ENCODE peak calls at places on chromosome 11, in seven cellular contexts. One of them, this sample, is unnamed.

GRCh38 chr11:123431619-123432018 is 1.6 kb downstream of the GRAMD1B start:
- DNase-seq in kidney: no peak
- DNase-seq in heart right ventricle: no peak
- DNase-seq in IMR-90: peak; percentile 23
- DNase-seq in lower lobe of right lung: no peak
- DNase-seq in breast epithelium: no peak
- DNase-seq in psoas muscle: no peak
- DNase-seq in this sample: no peak

GRCh38 chr11:116683982-116684381 is 88.8 kb downstream of the BUD13 start:
- DNase-seq in breast epithelium: no peak
- DNase-seq in heart right ventricle: no peak
- DNase-seq in psoas muscle: no peak
- DNase-seq in lower lobe of right lung: no peak
- DNase-seq in kidney: no peak
- DNase-seq in IMR-90: no peak
- DNase-seq in this sample: no peak

GRCh38 chr11:114317738-114318137 is 21.5 kb downstream of the NNMT start:
- DNase-seq in psoas muscle: no peak
- DNase-seq in heart right ventricle: peak; percentile 31
- DNase-seq in lower lobe of right lung: no peak
- DNase-seq in kidney: no peak
- DNase-seq in IMR-90: peak; percentile 67
- DNase-seq in breast epithelium: no peak
- DNase-seq in this sample: peak; percentile 92

GRCh38 chr11:68146010-68146540 is 24.9 kb upstream of the CHKA start:
- DNase-seq in psoas muscle: peak; percentile 71
- DNase-seq in IMR-90: no peak
- DNase-seq in lower lobe of right lung: peak; percentile 98
- DNase-seq in kidney: peak; percentile 98
- DNase-seq in heart right ventricle: peak; percentile 84
- DNase-seq in breast epithelium: peak; percentile 95
- DNase-seq in this sample: no peak

GRCh38 chr11:65440831-65441499 is 18.4 kb downstream of the NEAT1 start:
- DNase-seq in lower lobe of right lung: no peak
- DNase-seq in psoas muscle: no peak
- DNase-seq in IMR-90: peak; percentile 43
- DNase-seq in heart right ventricle: no peak
- DNase-seq in kidney: peak; percentile 34
- DNase-seq in breast epithelium: peak; percentile 26
- DNase-seq in this sample: no peak

GRCh38 chr11:66854729-66855211 is 2.1 kb upstream of the LRFN4 start:
- DNase-seq in psoas muscle: no peak
- DNase-seq in breast epithelium: no peak
- DNase-seq in heart right ventricle: no peak
- DNase-seq in lower lobe of right lung: peak; percentile 41
- DNase-seq in kidney: peak; percentile 77
- DNase-seq in IMR-90: no peak
- DNase-seq in this sample: no peak

GRCh38 chr11:57345555-57346151 is 7.5 kb downstream of the P2RX3 start:
- DNase-seq in kidney: no peak
- DNase-seq in heart right ventricle: peak; percentile 42
- DNase-seq in IMR-90: peak; percentile 64
- DNase-seq in breast epithelium: peak; percentile 64
- DNase-seq in psoas muscle: peak; percentile 61
- DNase-seq in lower lobe of right lung: peak; percentile 76
- DNase-seq in this sample: peak; percentile 97

GRCh38 chr11:78365381-78365792 is 52.2 kb downstream of the GAB2 start:
- DNase-seq in IMR-90: no peak
- DNase-seq in breast epithelium: no peak
- DNase-seq in kidney: no peak
- DNase-seq in lower lobe of right lung: peak; percentile 45
- DNase-seq in heart right ventricle: no peak
- DNase-seq in psoas muscle: no peak
- DNase-seq in this sample: peak; percentile 97

GRCh38 chr11:2214527-2215229 is 43.1 kb upstream of the TH start:
- DNase-seq in psoas muscle: no peak
- DNase-seq in kidney: peak; percentile 58
- DNase-seq in IMR-90: no peak
- DNase-seq in breast epithelium: peak; percentile 10
- DNase-seq in lower lobe of right lung: peak; percentile 29
- DNase-seq in heart right ventricle: no peak
- DNase-seq in this sample: no peak

GRCh38 chr11:74980627-74981026 is 8.1 kb upstream of the NEU3 start:
- DNase-seq in psoas muscle: no peak
- DNase-seq in heart right ventricle: no peak
- DNase-seq in IMR-90: no peak
- DNase-seq in breast epithelium: no peak
- DNase-seq in kidney: no peak
- DNase-seq in lower lobe of right lung: no peak
- DNase-seq in this sample: no peak

GRCh38 chr11:79121351-79121750 is 319.5 kb downstream of the TENM4 start:
- DNase-seq in heart right ventricle: no peak
- DNase-seq in kidney: no peak
- DNase-seq in psoas muscle: no peak
- DNase-seq in IMR-90: peak; percentile 19
- DNase-seq in breast epithelium: no peak
- DNase-seq in lower lobe of right lung: no peak
- DNase-seq in this sample: no peak

GRCh38 chr11:36146437-36146836 is 142.8 kb downstream of the COMMD9 start:
- DNase-seq in IMR-90: no peak
- DNase-seq in psoas muscle: no peak
- DNase-seq in lower lobe of right lung: no peak
- DNase-seq in breast epithelium: peak; percentile 77
- DNase-seq in kidney: no peak
- DNase-seq in heart right ventricle: no peak
- DNase-seq in this sample: no peak

GRCh38 chr11:27282806-27283205 is 80.2 kb downstream of the CCDC34 start:
- DNase-seq in breast epithelium: no peak
- DNase-seq in lower lobe of right lung: no peak
- DNase-seq in kidney: no peak
- DNase-seq in psoas muscle: no peak
- DNase-seq in IMR-90: no peak
- DNase-seq in heart right ventricle: no peak
- DNase-seq in this sample: peak; percentile 7

GRCh38 chr11:3035333-3035732 is 21.9 kb downstream of the CARS1 start:
- DNase-seq in heart right ventricle: no peak
- DNase-seq in IMR-90: no peak
- DNase-seq in lower lobe of right lung: no peak
- DNase-seq in breast epithelium: no peak
- DNase-seq in psoas muscle: no peak
- DNase-seq in kidney: peak; percentile 5
- DNase-seq in this sample: no peak

GRCh38 chr11:45321031-45321595 is 35.0 kb upstream of the SYT13 start:
- DNase-seq in psoas muscle: no peak
- DNase-seq in heart right ventricle: no peak
- DNase-seq in IMR-90: no peak
- DNase-seq in kidney: no peak
- DNase-seq in lower lobe of right lung: no peak
- DNase-seq in breast epithelium: no peak
- DNase-seq in this sample: no peak

GRCh38 chr11:44326615-44327475 is 16.9 kb upstream of the ALX4 start:
- DNase-seq in psoas muscle: no peak
- DNase-seq in breast epithelium: no peak
- DNase-seq in kidney: peak; percentile 62
- DNase-seq in IMR-90: no peak
- DNase-seq in heart right ventricle: no peak
- DNase-seq in lower lobe of right lung: no peak
- DNase-seq in this sample: no peak

GRCh38 chr11:62842171-62842717 is 2.9 kb upstream of the WDR74 start:
- DNase-seq in psoas muscle: peak; percentile 34
- DNase-seq in lower lobe of right lung: peak; percentile 54
- DNase-seq in IMR-90: no peak
- DNase-seq in kidney: peak; percentile 85
- DNase-seq in heart right ventricle: peak; percentile 28
- DNase-seq in breast epithelium: peak; percentile 32
- DNase-seq in this sample: peak; percentile 67

DNA sequence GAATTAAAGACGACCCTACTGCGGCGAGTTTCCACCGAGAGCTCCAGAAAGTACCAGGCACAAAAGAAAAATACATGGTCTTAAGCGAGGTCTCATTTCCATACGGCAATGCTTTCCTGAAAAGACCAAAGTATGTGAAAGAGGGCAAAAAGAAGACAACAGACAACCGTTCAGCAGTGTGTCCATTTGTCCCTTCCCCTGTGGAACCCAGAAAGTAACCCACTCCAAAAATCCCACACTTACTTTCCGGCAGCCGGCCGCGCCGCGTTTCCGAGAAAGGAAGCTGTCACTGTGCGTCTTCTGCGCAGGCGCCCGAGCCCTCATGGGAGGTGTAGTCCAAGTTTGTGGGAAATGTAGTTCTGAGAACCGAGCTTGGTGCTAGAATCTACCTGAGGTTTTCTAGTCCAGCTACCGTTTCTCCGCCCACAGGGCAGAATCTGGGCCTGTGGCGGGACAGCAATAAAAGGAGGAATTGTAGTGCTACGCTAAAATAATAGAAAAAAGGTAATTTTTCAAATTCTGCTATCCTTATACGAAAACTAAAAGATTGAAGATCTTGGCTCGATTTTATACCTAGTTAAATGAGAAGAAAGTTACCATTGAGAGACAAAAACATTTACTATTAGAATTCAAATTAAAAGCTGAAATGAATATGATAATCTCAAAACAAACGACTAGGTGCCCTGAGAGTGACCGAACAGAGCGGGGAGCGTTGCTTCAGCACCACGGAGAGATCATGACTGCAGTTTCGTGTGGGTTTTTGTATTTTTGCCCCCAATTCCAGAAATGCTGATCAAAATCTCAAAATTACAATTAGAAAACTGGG is at the start of gene PUS3:
- DNase-seq in breast epithelium: peak; percentile 76
- DNase-seq in lower lobe of right lung: peak; percentile 95
- DNase-seq in psoas muscle: peak; percentile 94
- DNase-seq in heart right ventricle: peak; percentile 92
- DNase-seq in IMR-90: peak; percentile 78
- DNase-seq in kidney: peak; percentile 96
- DNase-seq in this sample: peak; percentile 96
- H3K27ac ChIP-seq in breast epithelium: peak within 1 kb of the TSS; percentile 85
- H3K27ac ChIP-seq in lower lobe of right lung: peak within 1 kb of the TSS; percentile 79
- H3K27ac ChIP-seq in psoas muscle: peak within 1 kb of the TSS; percentile 90
- H3K27ac ChIP-seq in heart right ventricle: peak within 1 kb of the TSS; percentile 90
- H3K27ac ChIP-seq in IMR-90: peak within 1 kb of the TSS; percentile 42
- H3K27ac ChIP-seq in kidney: peak within 1 kb of the TSS; percentile 76
- H3K27ac ChIP-seq in this sample: peak within 1 kb of the TSS; percentile 20

GRCh38 chr11:95996621-95997020 is 72.7 kb upstream of the MTMR2 start:
- DNase-seq in kidney: no peak
- DNase-seq in lower lobe of right lung: no peak
- DNase-seq in breast epithelium: no peak
- DNase-seq in psoas muscle: no peak
- DNase-seq in heart right ventricle: no peak
- DNase-seq in IMR-90: no peak
- DNase-seq in this sample: no peak

GRCh38 chr11:96001037-96001436 is 77.1 kb upstream of the MTMR2 start:
- DNase-seq in heart right ventricle: peak; percentile 61
- DNase-seq in IMR-90: peak; percentile 92
- DNase-seq in lower lobe of right lung: no peak
- DNase-seq in breast epithelium: peak; percentile 74
- DNase-seq in psoas muscle: peak; percentile 83
- DNase-seq in kidney: peak; percentile 86
- DNase-seq in this sample: no peak

GRCh38 chr11:96002339-96002738 is 78.4 kb upstream of the MTMR2 start:
- DNase-seq in IMR-90: no peak
- DNase-seq in psoas muscle: no peak
- DNase-seq in kidney: no peak
- DNase-seq in heart right ventricle: no peak
- DNase-seq in breast epithelium: no peak
- DNase-seq in lower lobe of right lung: no peak
- DNase-seq in this sample: no peak

GRCh38 chr11:96000064-96000463 is 76.2 kb upstream of the MTMR2 start:
- DNase-seq in breast epithelium: no peak
- DNase-seq in lower lobe of right lung: no peak
- DNase-seq in IMR-90: no peak
- DNase-seq in psoas muscle: no peak
- DNase-seq in kidney: no peak
- DNase-seq in heart right ventricle: no peak
- DNase-seq in this sample: no peak

GRCh38 chr11:95999604-96000003 is 75.7 kb upstream of the MTMR2 start:
- DNase-seq in IMR-90: no peak
- DNase-seq in heart right ventricle: no peak
- DNase-seq in lower lobe of right lung: no peak
- DNase-seq in psoas muscle: no peak
- DNase-seq in kidney: no peak
- DNase-seq in breast epithelium: no peak
- DNase-seq in this sample: no peak
- H3K27ac ChIP-seq in IMR-90: no peak overlapping the region
- H3K27ac ChIP-seq in heart right ventricle: peak overlapping the region; percentile 76
- H3K27ac ChIP-seq in lower lobe of right lung: peak overlapping the region; percentile 46
- H3K27ac ChIP-seq in psoas muscle: peak overlapping the region; percentile 6
- H3K27ac ChIP-seq in kidney: peak overlapping the region; percentile 20
- H3K27ac ChIP-seq in breast epithelium: peak overlapping the region; percentile 86
- H3K27ac ChIP-seq in this sample: no peak overlapping the region

GRCh38 chr11:46967962-46968361 is 31.4 kb downstream of the CSTPP1 start:
- DNase-seq in psoas muscle: no peak
- DNase-seq in kidney: no peak
- DNase-seq in breast epithelium: no peak
- DNase-seq in lower lobe of right lung: no peak
- DNase-seq in heart right ventricle: no peak
- DNase-seq in IMR-90: no peak
- DNase-seq in this sample: peak; percentile 13

GRCh38 chr11:46970913-46971625 is 34.5 kb downstream of the CSTPP1 start:
- DNase-seq in psoas muscle: no peak
- DNase-seq in breast epithelium: no peak
- DNase-seq in IMR-90: no peak
- DNase-seq in kidney: no peak
- DNase-seq in lower lobe of right lung: no peak
- DNase-seq in heart right ventricle: no peak
- DNase-seq in this sample: no peak

GRCh38 chr11:46966773-46967172 is 30.2 kb downstream of the CSTPP1 start:
- DNase-seq in kidney: no peak
- DNase-seq in heart right ventricle: no peak
- DNase-seq in IMR-90: no peak
- DNase-seq in lower lobe of right lung: no peak
- DNase-seq in breast epithelium: no peak
- DNase-seq in psoas muscle: no peak
- DNase-seq in this sample: no peak

GRCh38 chr11:46972343-46972742 is 35.8 kb downstream of the CSTPP1 start:
- DNase-seq in breast epithelium: no peak
- DNase-seq in heart right ventricle: no peak
- DNase-seq in psoas muscle: no peak
- DNase-seq in kidney: no peak
- DNase-seq in lower lobe of right lung: no peak
- DNase-seq in IMR-90: no peak
- DNase-seq in this sample: no peak

GRCh38 chr11:46969379-46969778 is 32.8 kb downstream of the CSTPP1 start:
- DNase-seq in lower lobe of right lung: no peak
- DNase-seq in breast epithelium: no peak
- DNase-seq in IMR-90: no peak
- DNase-seq in heart right ventricle: no peak
- DNase-seq in kidney: no peak
- DNase-seq in psoas muscle: no peak
- DNase-seq in this sample: no peak
- H3K27ac ChIP-seq in lower lobe of right lung: no peak overlapping the region
- H3K27ac ChIP-seq in breast epithelium: no peak overlapping the region
- H3K27ac ChIP-seq in IMR-90: no peak overlapping the region
- H3K27ac ChIP-seq in heart right ventricle: no peak overlapping the region
- H3K27ac ChIP-seq in kidney: no peak overlapping the region
- H3K27ac ChIP-seq in psoas muscle: no peak overlapping the region
- H3K27ac ChIP-seq in this sample: no peak overlapping the region

DNA sequence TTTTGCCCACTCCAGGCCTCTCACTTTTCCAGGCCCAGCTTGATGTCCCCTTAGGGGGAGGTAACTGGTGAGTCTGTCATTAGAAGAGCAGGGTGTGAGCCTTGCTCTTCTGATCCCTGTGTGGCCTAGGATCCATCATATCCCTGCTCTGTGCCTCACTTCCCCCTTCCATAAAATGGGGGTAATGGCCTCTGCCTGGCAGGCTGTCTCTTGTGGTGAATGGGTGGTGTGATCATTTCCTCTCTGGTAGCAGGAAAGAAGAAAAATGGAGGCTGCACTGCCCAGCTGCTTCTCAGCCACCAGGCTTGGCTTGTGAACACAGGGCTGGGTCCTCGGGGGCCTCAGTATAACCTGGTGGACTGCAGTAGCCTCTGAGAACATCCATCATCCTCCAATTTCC is 5.6 kb downstream of the ARHGEF17 start:
- DNase-seq in lower lobe of right lung: no peak
- DNase-seq in IMR-90: no peak
- DNase-seq in psoas muscle: no peak
- DNase-seq in breast epithelium: no peak
- DNase-seq in kidney: no peak
- DNase-seq in heart right ventricle: no peak
- DNase-seq in this sample: no peak
- H3K27ac ChIP-seq in lower lobe of right lung: peak overlapping the region; percentile 79
- H3K27ac ChIP-seq in IMR-90: peak overlapping the region; percentile 87
- H3K27ac ChIP-seq in psoas muscle: peak overlapping the region; percentile 41
- H3K27ac ChIP-seq in breast epithelium: peak overlapping the region; percentile 88
- H3K27ac ChIP-seq in kidney: peak overlapping the region; percentile 24
- H3K27ac ChIP-seq in heart right ventricle: peak overlapping the region; percentile 95
- H3K27ac ChIP-seq in this sample: no peak overlapping the region

This sample was measured in GM23338.